ENCODE peak calls at places on chromosomes 11 and 22, in six cellular contexts. G, A, M, X, D and N are unnamed samples.

GRCh38 chr11:17894929-17895658 is 117.8 kb downstream of the SERGEF start:
- DNase-seq in G (peak), A (no peak), M (no peak), X (no peak), D (no peak), N (no peak)

GRCh38 chr11:76140912-76141574 is 65.3 kb downstream of the WNT11 start:
- DNase-seq in G (no peak), A (no peak), M (no peak), X (no peak), D (no peak), N (no peak)

GRCh38 chr22:48261048-48261621 is 1498.7 kb downstream of the TBC1D22A start:
- DNase-seq in G (no peak), A (no peak), M (no peak), X (no peak), D (no peak), N (no peak)

GRCh38 chr11:105719073-105719846 is 109.4 kb downstream of the GRIA4 start:
- DNase-seq in G (no peak), A (peak), M (peak), X (peak), D (peak), N (no peak)

GRCh38 chr11:44842219-44842618 is 108.5 kb downstream of the TP53I11 start:
- DNase-seq in G (no peak), A (no peak), M (no peak), X (no peak), D (peak), N (no peak)

GRCh38 chr11:113885897-113886296 is 10.5 kb upstream of the USP28 start:
- DNase-seq in G (no peak), A (no peak), M (no peak), X (no peak), D (no peak), N (no peak)

GRCh38 chr11:125228425-125228824 is 63.9 kb downstream of the PKNOX2 start:
- DNase-seq in G (no peak), A (no peak), M (no peak), X (no peak), D (no peak), N (no peak)

GRCh38 chr22:30481711-30482110 is 9.9 kb upstream of the SEC14L3 start:
- DNase-seq in G (no peak), A (peak), M (no peak), X (no peak), D (peak), N (no peak)

GRCh38 chr11:64385953-64386704 is 27.2 kb downstream of the RPS6KA4 start:
- DNase-seq in G (no peak), A (peak), M (no peak), X (no peak), D (peak), N (no peak)

GRCh38 chr11:86869966-86870570 is 69.7 kb downstream of the PRSS23 start:
- DNase-seq in G (no peak), A (peak), M (no peak), X (peak), D (peak), N (peak)

GRCh38 chr11:71485466-71485865 is 32.5 kb downstream of the NADSYN1 start:
- DNase-seq in G (no peak), A (no peak), M (no peak), X (no peak), D (no peak), N (no peak)

GRCh38 chr11:120400564-120401364 is 64.6 kb downstream of the ARHGEF12 start:
- DNase-seq in G (no peak), A (peak), M (peak), X (no peak), D (peak), N (no peak)

GRCh38 chr11:33135216-33135615 is 26.1 kb downstream of the CSTF3 start:
- DNase-seq in G (no peak), A (no peak), M (no peak), X (no peak), D (peak), N (no peak)

GRCh38 chr22:26956346-26956745 is 299.0 kb downstream of the MIAT start:
- DNase-seq in G (no peak), A (no peak), M (no peak), X (no peak), D (no peak), N (no peak)

GRCh38 chr11:65182258-65183170 is 786 bp downstream of the CAPN1 start:
- DNase-seq in G (no peak), A (no peak), M (no peak), X (peak), D (peak), N (no peak)

GRCh38 chr11:113477321-113477720 is 2.1 kb upstream of the DRD2 start:
- DNase-seq in G (no peak), A (peak), M (no peak), X (peak), D (no peak), N (no peak)

GRCh38 chr11:62888406-62888805 is 7.7 kb downstream of the SLC3A2 start:
- DNase-seq in G (no peak), A (no peak), M (no peak), X (no peak), D (no peak), N (no peak)

GRCh38 chr22:34296456-34296855 is 376.2 kb upstream of the LARGE1 start:
- DNase-seq in G (no peak), A (no peak), M (no peak), X (no peak), D (no peak), N (no peak)

GRCh38 chr22:42841444-42841843 is 15.6 kb downstream of the ARFGAP3 start:
- DNase-seq in G (no peak), A (no peak), M (no peak), X (no peak), D (peak), N (no peak)

GRCh38 chr11:75571625-75572024 is 9.6 kb downstream of the SERPINH1 start:
- DNase-seq in G (no peak), A (no peak), M (no peak), X (no peak), D (no peak), N (no peak)

GRCh38 chr11:9285850-9286587 is 20.9 kb upstream of the DENND5A start:
- DNase-seq in G (no peak), A (no peak), M (no peak), X (peak), D (no peak), N (no peak)

GRCh38 chr11:62439785-62440602 is 21.2 kb downstream of the SCGB1A1 start:
- DNase-seq in G (no peak), A (peak), M (no peak), X (no peak), D (peak), N (no peak)

GRCh38 chr11:44977493-44977984 is 26.9 kb upstream of the TP53I11 start:
- DNase-seq in G (no peak), A (no peak), M (no peak), X (no peak), D (peak), N (no peak)